ENCODE peak calls at places on chromosomes 12 and 14, in eight cellular contexts. U, Y, O, A, R, M, P and X are unnamed samples.

GRCh38 chr14:74979442-74980397 is 23.0 kb upstream of the EIF2B2 start:
- DNase-seq in O (no peak), M (no peak), A (no peak), P (no peak), U (no peak), Y (no peak), R (no peak), X (no peak)

GRCh38 chr12:117875652-117876491 is 92.9 kb downstream of the KSR2 start:
- DNase-seq in O (peak; percentile 64), M (no peak), R (peak; percentile 50), U (peak; percentile 59), A (no peak), Y (no peak), P (peak; percentile 54), X (peak; percentile 23)

GRCh38 chr12:29655861-29656260 is 127.9 kb downstream of the TMTC1 start:
- DNase-seq in O (no peak), R (no peak), A (no peak), P (no peak), Y (no peak), U (no peak), M (no peak), X (no peak)

GRCh38 chr12:82781288-82782078 is 94.8 kb downstream of the TMTC2 start:
- DNase-seq in P (no peak), O (peak; percentile 31), U (no peak), R (no peak), M (no peak), Y (no peak), A (no peak), X (no peak)

GRCh38 chr12:25459541-25459951 is 93.5 kb downstream of the LMNTD1 start:
- DNase-seq in P (no peak), R (no peak), Y (peak; percentile 29), M (no peak), U (no peak), A (no peak), O (no peak), X (no peak)

GRCh38 chr12:112347521-112347920 is 34.7 kb downstream of the HECTD4 start:
- DNase-seq in M (no peak), O (no peak), Y (peak; percentile 2), U (no peak), P (no peak), A (no peak), R (no peak), X (no peak)

GRCh38 chr12:24069532-24070395 is 120.3 kb upstream of the SOX5 start:
- DNase-seq in R (no peak), A (no peak), Y (no peak), M (no peak), O (peak; percentile 26), U (peak; percentile 54), P (no peak), X (no peak)

GRCh38 chr14:74636424-74637183 is 24.6 kb upstream of the LTBP2 start:
- DNase-seq in P (no peak), U (no peak), R (no peak), Y (no peak), M (no peak), O (no peak), A (no peak), X (no peak)

GRCh38 chr12:89289720-89290119 is 62.6 kb downstream of the DUSP6 start:
- DNase-seq in A (no peak), M (no peak), U (no peak), P (no peak), Y (no peak), R (no peak), O (no peak), X (no peak)

GRCh38 chr12:12376636-12377448 is 20.0 kb downstream of the BORCS5 start:
- DNase-seq in R (no peak), P (no peak), M (no peak), O (no peak), A (no peak), Y (peak; percentile 60), U (peak; percentile 86), X (no peak)

GRCh38 chr14:55198749-55199148 is 7.4 kb upstream of the DLGAP5 start:
- DNase-seq in U (no peak), M (no peak), P (no peak), A (no peak), Y (no peak), R (no peak), O (no peak), X (no peak)

GRCh38 chr14:69879175-69880047 is at the start of gene SMOC1:
- DNase-seq in M (no peak), O (peak; percentile 89), A (no peak), P (peak; percentile 40), Y (peak; percentile 29), R (peak; percentile 62), U (peak; percentile 65), X (peak; percentile 75)

GRCh38 chr12:52551466-52551865 is 1.5 kb downstream of the KRT71 start:
- DNase-seq in A (no peak), U (no peak), O (no peak), Y (no peak), R (no peak), M (no peak), P (no peak), X (no peak)

GRCh38 chr12:66717049-66717448 is 38.2 kb upstream of the GRIP1 start:
- DNase-seq in P (no peak), A (no peak), R (no peak), M (no peak), O (no peak), U (no peak), Y (no peak), X (no peak)